ENCODE peak calls at places on chromosomes 12 and 14, in four cellular contexts. One of them, this sample, is unnamed.

GRCh38 chr12:32975122-32975521 is 78.5 kb upstream of the PKP2 start:
- DNase-seq in cardiac muscle cell: no peak
- DNase-seq in right atrium auricular region: no peak
- DNase-seq in adrenal gland: no peak
- DNase-seq in this sample: no peak

GRCh38 chr14:60878536-60878935 is 102.3 kb downstream of the TRMT5 start:
- DNase-seq in right atrium auricular region: no peak
- DNase-seq in adrenal gland: no peak
- DNase-seq in cardiac muscle cell: no peak
- DNase-seq in this sample: no peak

GRCh38 chr14:76186318-76187027 is 34.8 kb downstream of the GPATCH2L start:
- DNase-seq in adrenal gland: no peak
- DNase-seq in right atrium auricular region: no peak
- DNase-seq in cardiac muscle cell: no peak
- DNase-seq in this sample: no peak

GRCh38 chr14:97053941-97054340 is 256.8 kb downstream of the VRK1 start:
- DNase-seq in adrenal gland: no peak
- DNase-seq in cardiac muscle cell: no peak
- DNase-seq in right atrium auricular region: no peak
- DNase-seq in this sample: no peak

GRCh38 chr14:88417594-88417993 is 32.1 kb downstream of the SPATA7 start:
- DNase-seq in adrenal gland: no peak
- DNase-seq in right atrium auricular region: no peak
- DNase-seq in cardiac muscle cell: no peak
- DNase-seq in this sample: no peak

GRCh38 chr12:120314220-120314619 is 12.1 kb downstream of the SIRT4 start:
- DNase-seq in right atrium auricular region: no peak
- DNase-seq in adrenal gland: no peak
- DNase-seq in cardiac muscle cell: no peak
- DNase-seq in this sample: no peak

GRCh38 chr14:104427126-104427851 is 152.3 kb upstream of the C14orf180 start:
- DNase-seq in cardiac muscle cell: no peak
- DNase-seq in adrenal gland: no peak
- DNase-seq in right atrium auricular region: peak; percentile 21
- DNase-seq in this sample: no peak

GRCh38 chr14:87996276-87996592 is 3.3 kb upstream of the GALC start:
- DNase-seq in adrenal gland: no peak
- DNase-seq in right atrium auricular region: no peak
- DNase-seq in cardiac muscle cell: no peak
- DNase-seq in this sample: no peak

GRCh38 chr14:98966021-98966420 is 306.0 kb downstream of the BCL11B start:
- DNase-seq in cardiac muscle cell: no peak
- DNase-seq in right atrium auricular region: no peak
- DNase-seq in adrenal gland: no peak
- DNase-seq in this sample: no peak

GRCh38 chr12:113850309-113851056 is 115.6 kb downstream of the RBM19 start:
- DNase-seq in cardiac muscle cell: peak; percentile 31
- DNase-seq in adrenal gland: peak; percentile 30
- DNase-seq in right atrium auricular region: peak; percentile 74
- DNase-seq in this sample: no peak

GRCh38 chr14:35932659-35933159 is 106.6 kb downstream of the BRMS1L start:
- DNase-seq in right atrium auricular region: no peak
- DNase-seq in adrenal gland: no peak
- DNase-seq in cardiac muscle cell: no peak
- DNase-seq in this sample: no peak

GRCh38 chr12:34547276-34547675 is 525.0 kb downstream of the ALG10 start:
- DNase-seq in adrenal gland: no peak
- DNase-seq in cardiac muscle cell: no peak
- DNase-seq in right atrium auricular region: no peak
- DNase-seq in this sample: no peak

GRCh38 chr12:2768224-2768961 is 26.4 kb upstream of the FKBP4 start:
- DNase-seq in right atrium auricular region: no peak
- DNase-seq in adrenal gland: no peak
- DNase-seq in cardiac muscle cell: no peak
- DNase-seq in this sample: no peak

GRCh38 chr12:109991586-109991985 is 4.6 kb downstream of the GIT2 start:
- DNase-seq in right atrium auricular region: peak; percentile 23
- DNase-seq in adrenal gland: no peak
- DNase-seq in cardiac muscle cell: no peak
- DNase-seq in this sample: no peak

GRCh38 chr14:97166497-97166896 is 369.3 kb downstream of the VRK1 start:
- DNase-seq in adrenal gland: no peak
- DNase-seq in right atrium auricular region: no peak
- DNase-seq in cardiac muscle cell: no peak
- DNase-seq in this sample: no peak

GRCh38 chr12:113242018-113242418 is 20.8 kb downstream of the TPCN1 start:
- DNase-seq in right atrium auricular region: no peak
- DNase-seq in adrenal gland: no peak
- DNase-seq in cardiac muscle cell: no peak
- DNase-seq in this sample: no peak

GRCh38 chr12:34400986-34401658 is 378.8 kb downstream of the ALG10 start:
- DNase-seq in right atrium auricular region: peak; percentile 34
- DNase-seq in adrenal gland: peak; percentile 2
- DNase-seq in cardiac muscle cell: no peak
- DNase-seq in this sample: peak; percentile 62

GRCh38 chr14:95741051-95741490 is 27.1 kb upstream of the TCL1A start:
- DNase-seq in right atrium auricular region: no peak
- DNase-seq in adrenal gland: no peak
- DNase-seq in cardiac muscle cell: peak; percentile 9
- DNase-seq in this sample: peak; percentile 52

GRCh38 chr14:60805881-60806569 is 71.5 kb downstream of the MNAT1 start:
- DNase-seq in right atrium auricular region: no peak
- DNase-seq in adrenal gland: no peak
- DNase-seq in cardiac muscle cell: no peak
- DNase-seq in this sample: no peak

GRCh38 chr14:20485900-20486299 is 16.7 kb downstream of the PNP start:
- DNase-seq in cardiac muscle cell: no peak
- DNase-seq in adrenal gland: no peak
- DNase-seq in right atrium auricular region: no peak
- DNase-seq in this sample: no peak

GRCh38 chr14:96630281-96630680 is 128.1 kb downstream of the PAPOLA start:
- DNase-seq in cardiac muscle cell: no peak
- DNase-seq in adrenal gland: no peak
- DNase-seq in right atrium auricular region: peak; percentile 40
- DNase-seq in this sample: peak; percentile 47

GRCh38 chr14:65880507-65880906 is 468.0 kb downstream of the FUT8 start:
- DNase-seq in right atrium auricular region: no peak
- DNase-seq in adrenal gland: no peak
- DNase-seq in cardiac muscle cell: no peak
- DNase-seq in this sample: no peak

GRCh38 chr14:64728106-64728505 is 23.9 kb downstream of the PLEKHG3 start:
- DNase-seq in cardiac muscle cell: no peak
- DNase-seq in right atrium auricular region: no peak
- DNase-seq in adrenal gland: no peak
- DNase-seq in this sample: no peak

GRCh38 chr14:64983439-64984310 is 3.0 kb upstream of the FNTB start:
- DNase-seq in adrenal gland: peak; percentile 27
- DNase-seq in right atrium auricular region: no peak
- DNase-seq in cardiac muscle cell: peak; percentile 54
- DNase-seq in this sample: no peak

GRCh38 chr12:54042970-54043744 is 10.3 kb downstream of the HOXC5 start:
- DNase-seq in right atrium auricular region: no peak
- DNase-seq in adrenal gland: no peak
- DNase-seq in cardiac muscle cell: no peak
- DNase-seq in this sample: no peak

GRCh38 chr14:93108105-93108504 is 7.6 kb downstream of the ITPK1 start:
- DNase-seq in right atrium auricular region: no peak
- DNase-seq in cardiac muscle cell: no peak
- DNase-seq in adrenal gland: no peak
- DNase-seq in this sample: no peak

GRCh38 chr12:53180931-53181645 is 363 bp upstream of the CSAD start:
- DNase-seq in cardiac muscle cell: peak; percentile 90
- DNase-seq in adrenal gland: peak; percentile 75
- DNase-seq in right atrium auricular region: no peak
- DNase-seq in this sample: no peak

GRCh38 chr14:55353686-55354467 is 57.8 kb downstream of the ATG14 start:
- DNase-seq in right atrium auricular region: no peak
- DNase-seq in adrenal gland: no peak
- DNase-seq in cardiac muscle cell: no peak
- DNase-seq in this sample: no peak

GRCh38 chr14:27528328-27528727 is 930.5 kb upstream of the NOVA1 start:
- DNase-seq in right atrium auricular region: no peak
- DNase-seq in cardiac muscle cell: peak; percentile 56
- DNase-seq in adrenal gland: no peak
- DNase-seq in this sample: no peak

GRCh38 chr12:6323340-6323994 is 13.0 kb downstream of the PLEKHG6 start:
- DNase-seq in adrenal gland: peak; percentile 71
- DNase-seq in cardiac muscle cell: peak; percentile 59
- DNase-seq in right atrium auricular region: peak; percentile 73
- DNase-seq in this sample: no peak

GRCh38 chr14:74571441-74571841 is 40.6 kb downstream of the LTBP2 start:
- DNase-seq in right atrium auricular region: no peak
- DNase-seq in cardiac muscle cell: no peak
- DNase-seq in adrenal gland: no peak
- DNase-seq in this sample: no peak

GRCh38 chr12:6263931-6264330 is 46.6 kb upstream of the PLEKHG6 start:
- DNase-seq in cardiac muscle cell: peak; percentile 61
- DNase-seq in right atrium auricular region: no peak
- DNase-seq in adrenal gland: peak; percentile 63
- DNase-seq in this sample: no peak

GRCh38 chr14:105420141-105420975 is 731 bp downstream of the MTA1 start:
- DNase-seq in cardiac muscle cell: no peak
- DNase-seq in right atrium auricular region: no peak
- DNase-seq in adrenal gland: no peak
- DNase-seq in this sample: no peak

GRCh38 chr12:79687711-79688270 is 3.0 kb downstream of the PAWR start:
- DNase-seq in adrenal gland: no peak
- DNase-seq in cardiac muscle cell: no peak
- DNase-seq in right atrium auricular region: no peak
- DNase-seq in this sample: no peak

GRCh38 chr12:117042171-117042809 is 56.9 kb downstream of the TESC start:
- DNase-seq in right atrium auricular region: no peak
- DNase-seq in cardiac muscle cell: peak; percentile 69
- DNase-seq in adrenal gland: peak; percentile 91
- DNase-seq in this sample: no peak

GRCh38 chr14:22781606-22782000 is 15.1 kb downstream of the OXA1L start:
- DNase-seq in cardiac muscle cell: no peak
- DNase-seq in adrenal gland: no peak
- DNase-seq in right atrium auricular region: no peak
- DNase-seq in this sample: no peak

GRCh38 chr14:22780941-22781605 is 14.6 kb downstream of the OXA1L start:
- DNase-seq in adrenal gland: no peak
- DNase-seq in right atrium auricular region: no peak
- DNase-seq in cardiac muscle cell: no peak
- DNase-seq in this sample: no peak

GRCh38 chr14:22776215-22776614 is 9.7 kb downstream of the OXA1L start:
- DNase-seq in right atrium auricular region: no peak
- DNase-seq in adrenal gland: no peak
- DNase-seq in cardiac muscle cell: no peak
- DNase-seq in this sample: no peak

DNA sequence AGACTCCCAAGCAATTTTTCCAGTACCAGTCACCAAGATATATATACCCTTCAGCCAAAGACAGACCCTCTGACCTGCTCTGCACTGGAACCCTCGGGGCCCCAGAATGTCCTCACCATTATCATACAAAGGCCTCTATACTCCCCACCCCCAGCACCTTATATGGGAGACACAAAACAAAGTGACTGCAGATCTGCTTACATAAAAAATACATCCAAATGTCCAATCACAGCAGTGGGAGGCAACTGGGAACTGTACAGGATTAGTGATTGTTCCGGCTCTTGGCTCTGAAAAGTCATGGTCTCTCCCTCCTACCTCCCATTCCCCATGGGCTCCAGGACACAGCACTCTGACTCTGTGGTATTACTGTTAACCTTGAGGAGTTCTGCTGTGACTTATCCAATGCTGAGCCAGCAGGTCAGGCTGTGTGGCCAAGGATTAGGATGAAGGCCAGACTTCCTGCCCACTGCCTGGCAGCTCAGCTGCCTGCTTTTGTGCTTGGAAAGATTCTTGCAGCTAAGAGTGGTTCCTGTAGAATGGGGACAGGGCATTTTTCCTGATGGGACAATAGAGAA is 13.7 kb downstream of the OXA1L start:
- DNase-seq in right atrium auricular region: no peak
- DNase-seq in adrenal gland: peak; percentile 74
- DNase-seq in cardiac muscle cell: peak; percentile 30
- DNase-seq in this sample: no peak
- TF ChIP-seq CTCF in right atrium auricular region: no peak
- TF ChIP-seq CTCF in adrenal gland: no peak
- TF ChIP-seq CTCF in cardiac muscle cell: no peak
- TF ChIP-seq CTCF in this sample: no peak

DNA sequence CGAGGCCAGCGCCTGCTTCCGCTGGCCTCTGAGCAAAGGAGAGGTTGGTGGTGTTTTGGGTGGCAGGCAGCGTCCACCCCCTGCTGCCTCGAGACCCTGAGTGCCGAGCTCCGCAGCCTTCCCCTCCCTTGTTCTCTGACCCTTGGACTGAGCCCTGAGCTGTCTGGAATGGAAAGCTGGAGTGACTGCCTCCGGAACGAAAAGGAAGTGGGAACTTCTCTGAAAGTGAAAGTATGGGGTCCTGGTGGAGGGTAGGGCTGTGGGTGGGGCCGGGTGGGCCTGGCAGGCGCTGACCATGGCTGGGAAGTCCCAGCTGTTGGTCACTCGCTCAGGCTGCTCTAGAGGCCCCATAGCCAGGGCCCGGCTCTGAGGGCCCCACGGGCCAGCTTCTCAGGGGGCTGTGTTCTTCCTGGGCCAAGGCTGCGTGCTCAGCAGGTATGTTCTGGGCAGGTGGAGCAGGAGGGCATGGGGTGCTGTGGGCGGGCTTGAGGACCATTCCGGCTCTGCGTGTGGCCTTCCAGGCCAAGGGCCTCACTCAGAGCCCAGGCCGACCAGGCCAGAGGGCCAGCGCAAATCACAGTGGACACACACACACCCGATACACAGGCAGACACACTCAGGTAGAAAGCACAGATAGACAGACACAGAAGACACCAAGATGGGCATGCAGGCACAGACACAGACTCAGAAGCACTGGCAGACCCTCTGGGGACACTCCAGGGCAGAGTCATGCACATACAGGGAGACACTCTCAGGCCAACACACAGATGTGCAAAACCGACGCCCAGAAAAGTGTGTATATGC is at the start of gene EXOC3L4:
- DNase-seq in adrenal gland: no peak
- DNase-seq in right atrium auricular region: no peak
- DNase-seq in cardiac muscle cell: no peak
- DNase-seq in this sample: no peak
- H3K27ac ChIP-seq in adrenal gland: no peak within 1 kb of the TSS
- H3K27ac ChIP-seq in right atrium auricular region: peak within 1 kb of the TSS; percentile 58
- H3K27ac ChIP-seq in cardiac muscle cell: no peak within 1 kb of the TSS
- H3K27ac ChIP-seq in this sample: peak within 1 kb of the TSS; percentile 72

DNA sequence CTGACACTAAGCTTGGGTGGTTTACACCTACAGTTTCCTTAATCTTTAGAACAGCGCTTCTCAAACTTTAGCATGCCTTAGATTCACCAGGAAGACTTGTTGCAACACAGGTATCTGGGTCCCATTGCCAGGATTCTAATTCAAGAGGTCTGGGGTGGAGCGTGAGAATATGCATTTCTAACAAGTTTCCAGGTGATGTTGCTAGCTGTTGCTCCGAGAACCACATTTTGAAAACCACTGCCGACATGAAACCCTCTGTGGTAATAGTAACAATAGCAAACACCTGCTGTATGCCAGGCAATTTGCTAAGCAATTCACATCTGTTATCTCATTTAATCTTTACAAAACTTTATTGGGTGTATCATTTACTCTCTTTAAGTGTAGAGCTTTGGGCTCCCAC is 58.6 kb downstream of the TRHDE start:
- DNase-seq in cardiac muscle cell: no peak
- DNase-seq in right atrium auricular region: no peak
- DNase-seq in adrenal gland: no peak
- DNase-seq in this sample: no peak
- H3K4me1 ChIP-seq in cardiac muscle cell: no peaks in the 10 kb centered on the region
- H3K4me1 ChIP-seq in right atrium auricular region: no peaks in the 10 kb centered on the region
- H3K4me1 ChIP-seq in adrenal gland: no peaks in the 10 kb centered on the region
- H3K4me1 ChIP-seq in this sample: no peaks in the 10 kb centered on the region

GRCh38 chr12:107760817-107761501 is at the start of gene PRDM4:
- DNase-seq in cardiac muscle cell: peak; percentile 98
- DNase-seq in adrenal gland: peak; percentile 93
- DNase-seq in right atrium auricular region: peak; percentile 93
- DNase-seq in this sample: no peak
- TF ChIP-seq CTCF in cardiac muscle cell: no peak
- TF ChIP-seq CTCF in adrenal gland: no peak
- TF ChIP-seq CTCF in right atrium auricular region: no peak
- TF ChIP-seq CTCF in this sample: no peak

This sample was measured in vagina.